ENCODE peak calls at places on chromosomes 4 and X, in nine cellular contexts. One of them, this sample, is unnamed.

GRCh38 chrX:140360284-140360683 is 144.6 kb downstream of the SOX3 start:
- DNase-seq in WTC11: no peak
- DNase-seq in cardiac muscle cell: no peak
- DNase-seq in GM23248: no peak
- DNase-seq in NCI-H2081: no peak
- DNase-seq in germinal center: no peak
- DNase-seq in aorta: no peak
- DNase-seq in HT-29: peak; percentile 20
- DNase-seq in activated CD8-positive, alpha-beta memory T cell treated with anti-CD3 and anti-CD28 coated beads, Interleukin-2, amount 10 ng/mL, durations not matched to agents 7 days and 5 days: no peak
- DNase-seq in this sample: peak; percentile 2

GRCh38 chr4:41044165-41044564 is 170.2 kb downstream of the APBB2 start:
- DNase-seq in GM23248: peak; percentile 9
- DNase-seq in activated CD8-positive, alpha-beta memory T cell treated with anti-CD3 and anti-CD28 coated beads, Interleukin-2, amount 10 ng/mL, durations not matched to agents 7 days and 5 days: no peak
- DNase-seq in NCI-H2081: no peak
- DNase-seq in HT-29: peak; percentile 13
- DNase-seq in cardiac muscle cell: no peak
- DNase-seq in germinal center: no peak
- DNase-seq in WTC11: no peak
- DNase-seq in aorta: no peak
- DNase-seq in this sample: peak; percentile 10

GRCh38 chr4:4990857-4991540 is 28.3 kb downstream of the CYTL1 start:
- DNase-seq in cardiac muscle cell: peak; percentile 93
- DNase-seq in HT-29: no peak
- DNase-seq in WTC11: no peak
- DNase-seq in aorta: peak; percentile 94
- DNase-seq in NCI-H2081: no peak
- DNase-seq in activated CD8-positive, alpha-beta memory T cell treated with anti-CD3 and anti-CD28 coated beads, Interleukin-2, amount 10 ng/mL, durations not matched to agents 7 days and 5 days: no peak
- DNase-seq in germinal center: no peak
- DNase-seq in GM23248: peak; percentile 97
- DNase-seq in this sample: no peak

GRCh38 chr4:111400736-111401135 is 744.5 kb upstream of the FAM241A start:
- DNase-seq in HT-29: no peak
- DNase-seq in activated CD8-positive, alpha-beta memory T cell treated with anti-CD3 and anti-CD28 coated beads, Interleukin-2, amount 10 ng/mL, durations not matched to agents 7 days and 5 days: no peak
- DNase-seq in germinal center: no peak
- DNase-seq in GM23248: peak; percentile 76
- DNase-seq in aorta: no peak
- DNase-seq in WTC11: no peak
- DNase-seq in cardiac muscle cell: peak; percentile 62
- DNase-seq in NCI-H2081: peak; percentile 34
- DNase-seq in this sample: peak; percentile 39

GRCh38 chr4:88765729-88766128 is 68.1 kb upstream of the NAP1L5 start:
- DNase-seq in aorta: peak; percentile 84
- DNase-seq in cardiac muscle cell: peak; percentile 79
- DNase-seq in germinal center: no peak
- DNase-seq in activated CD8-positive, alpha-beta memory T cell treated with anti-CD3 and anti-CD28 coated beads, Interleukin-2, amount 10 ng/mL, durations not matched to agents 7 days and 5 days: no peak
- DNase-seq in HT-29: no peak
- DNase-seq in NCI-H2081: no peak
- DNase-seq in GM23248: peak; percentile 89
- DNase-seq in WTC11: no peak
- DNase-seq in this sample: peak; percentile 78

GRCh38 chr4:37976513-37976912 is 16.3 kb downstream of the PTTG2 start:
- DNase-seq in activated CD8-positive, alpha-beta memory T cell treated with anti-CD3 and anti-CD28 coated beads, Interleukin-2, amount 10 ng/mL, durations not matched to agents 7 days and 5 days: no peak
- DNase-seq in cardiac muscle cell: peak; percentile 23
- DNase-seq in NCI-H2081: no peak
- DNase-seq in germinal center: peak; percentile 11
- DNase-seq in WTC11: no peak
- DNase-seq in aorta: no peak
- DNase-seq in HT-29: no peak
- DNase-seq in GM23248: peak; percentile 34
- DNase-seq in this sample: peak; percentile 32

GRCh38 chr4:98664959-98665358 is 6.5 kb upstream of the TSPAN5 start:
- DNase-seq in GM23248: no peak
- DNase-seq in activated CD8-positive, alpha-beta memory T cell treated with anti-CD3 and anti-CD28 coated beads, Interleukin-2, amount 10 ng/mL, durations not matched to agents 7 days and 5 days: no peak
- DNase-seq in WTC11: no peak
- DNase-seq in germinal center: no peak
- DNase-seq in NCI-H2081: no peak
- DNase-seq in cardiac muscle cell: no peak
- DNase-seq in HT-29: no peak
- DNase-seq in aorta: no peak
- DNase-seq in this sample: no peak

GRCh38 chrX:32867781-32868523 is 343.4 kb downstream of the DMD start:
- DNase-seq in NCI-H2081: no peak
- DNase-seq in GM23248: no peak
- DNase-seq in aorta: no peak
- DNase-seq in activated CD8-positive, alpha-beta memory T cell treated with anti-CD3 and anti-CD28 coated beads, Interleukin-2, amount 10 ng/mL, durations not matched to agents 7 days and 5 days: no peak
- DNase-seq in cardiac muscle cell: no peak
- DNase-seq in WTC11: no peak
- DNase-seq in germinal center: no peak
- DNase-seq in HT-29: no peak
- DNase-seq in this sample: no peak

GRCh38 chr4:98601719-98602118 is 56.7 kb downstream of the TSPAN5 start:
- DNase-seq in WTC11: no peak
- DNase-seq in HT-29: peak; percentile 20
- DNase-seq in GM23248: peak; percentile 53
- DNase-seq in NCI-H2081: no peak
- DNase-seq in aorta: no peak
- DNase-seq in activated CD8-positive, alpha-beta memory T cell treated with anti-CD3 and anti-CD28 coated beads, Interleukin-2, amount 10 ng/mL, durations not matched to agents 7 days and 5 days: peak; percentile 49
- DNase-seq in germinal center: no peak
- DNase-seq in cardiac muscle cell: peak; percentile 35
- DNase-seq in this sample: peak; percentile 88

GRCh38 chr4:55637272-55637820 is 1.2 kb upstream of the NMU start:
- DNase-seq in WTC11: peak; percentile 52
- DNase-seq in GM23248: no peak
- DNase-seq in NCI-H2081: no peak
- DNase-seq in germinal center: no peak
- DNase-seq in aorta: no peak
- DNase-seq in cardiac muscle cell: no peak
- DNase-seq in HT-29: no peak
- DNase-seq in activated CD8-positive, alpha-beta memory T cell treated with anti-CD3 and anti-CD28 coated beads, Interleukin-2, amount 10 ng/mL, durations not matched to agents 7 days and 5 days: no peak
- DNase-seq in this sample: no peak

GRCh38 chr4:107913283-107913899 is 18.0 kb upstream of the CYP2U1 start:
- DNase-seq in cardiac muscle cell: peak; percentile 88
- DNase-seq in GM23248: peak; percentile 81
- DNase-seq in aorta: no peak
- DNase-seq in NCI-H2081: peak; percentile 33
- DNase-seq in HT-29: peak; percentile 84
- DNase-seq in germinal center: peak; percentile 17
- DNase-seq in activated CD8-positive, alpha-beta memory T cell treated with anti-CD3 and anti-CD28 coated beads, Interleukin-2, amount 10 ng/mL, durations not matched to agents 7 days and 5 days: no peak
- DNase-seq in WTC11: no peak
- DNase-seq in this sample: peak; percentile 83

GRCh38 chr4:128517739-128518510 is 230.3 kb upstream of the PGRMC2 start:
- DNase-seq in aorta: peak; percentile 87
- DNase-seq in GM23248: peak; percentile 97
- DNase-seq in germinal center: no peak
- DNase-seq in cardiac muscle cell: peak; percentile 94
- DNase-seq in NCI-H2081: no peak
- DNase-seq in HT-29: peak; percentile 63
- DNase-seq in activated CD8-positive, alpha-beta memory T cell treated with anti-CD3 and anti-CD28 coated beads, Interleukin-2, amount 10 ng/mL, durations not matched to agents 7 days and 5 days: no peak
- DNase-seq in WTC11: no peak
- DNase-seq in this sample: peak; percentile 89

GRCh38 chr4:54217642-54218486 is 11.2 kb upstream of the PDGFRA start:
- DNase-seq in aorta: peak; percentile 82
- DNase-seq in GM23248: peak; percentile 90
- DNase-seq in activated CD8-positive, alpha-beta memory T cell treated with anti-CD3 and anti-CD28 coated beads, Interleukin-2, amount 10 ng/mL, durations not matched to agents 7 days and 5 days: peak; percentile 61
- DNase-seq in germinal center: peak; percentile 81
- DNase-seq in cardiac muscle cell: peak; percentile 93
- DNase-seq in NCI-H2081: peak; percentile 86
- DNase-seq in HT-29: peak; percentile 83
- DNase-seq in WTC11: peak; percentile 69
- DNase-seq in this sample: peak; percentile 80

GRCh38 chr4:74934016-74934821 is 1.3 kb downstream of the PARM1 start:
- DNase-seq in germinal center: peak; percentile 24
- DNase-seq in activated CD8-positive, alpha-beta memory T cell treated with anti-CD3 and anti-CD28 coated beads, Interleukin-2, amount 10 ng/mL, durations not matched to agents 7 days and 5 days: no peak
- DNase-seq in NCI-H2081: peak; percentile 6
- DNase-seq in cardiac muscle cell: peak; percentile 31
- DNase-seq in HT-29: peak; percentile 22
- DNase-seq in WTC11: peak; percentile 62
- DNase-seq in GM23248: peak; percentile 57
- DNase-seq in aorta: peak; percentile 76
- DNase-seq in this sample: peak; percentile 33

GRCh38 chr4:836781-837301 is 10.9 kb upstream of the CPLX1 start:
- DNase-seq in NCI-H2081: no peak
- DNase-seq in GM23248: no peak
- DNase-seq in HT-29: no peak
- DNase-seq in cardiac muscle cell: no peak
- DNase-seq in activated CD8-positive, alpha-beta memory T cell treated with anti-CD3 and anti-CD28 coated beads, Interleukin-2, amount 10 ng/mL, durations not matched to agents 7 days and 5 days: no peak
- DNase-seq in aorta: peak; percentile 58
- DNase-seq in germinal center: no peak
- DNase-seq in WTC11: no peak
- DNase-seq in this sample: no peak